ENCODE peak calls at places on chromosome 12, in four cellular contexts. U, X, P and A are unnamed samples.

GRCh38 chr12:47413806-47414205 is 292.0 kb downstream of the RPAP3 start:
- DNase-seq in U (no peak), X (peak; percentile 72), P (peak; percentile 4), A (peak; percentile 83)

GRCh38 chr12:125029756-125030358 is 35.4 kb upstream of the AACS start:
- DNase-seq in U (no peak), X (peak; percentile 8), P (peak; percentile 12), A (peak; percentile 10)

GRCh38 chr12:67069451-67070306 is 199.5 kb upstream of the CAND1 start:
- DNase-seq in U (peak; percentile 48), X (no peak), P (peak; percentile 62), A (no peak)

GRCh38 chr12:42031847-42032564 is 112.7 kb downstream of the GXYLT1 start:
- DNase-seq in U (no peak), X (no peak), P (no peak), A (no peak)

GRCh38 chr12:58521796-58522195 is 398.5 kb downstream of the LRIG3 start:
- DNase-seq in U (no peak), X (no peak), P (no peak), A (no peak)

GRCh38 chr12:129119537-129119936 is 266.3 kb downstream of the GLT1D1 start:
- DNase-seq in U (peak; percentile 13), X (no peak), P (no peak), A (no peak)

GRCh38 chr12:12734561-12735071 is 17.4 kb downstream of the CDKN1B start:
- DNase-seq in U (no peak), X (peak; percentile 84), P (no peak), A (peak; percentile 87)

GRCh38 chr12:120013659-120014380 is 24.8 kb downstream of the BICDL1 start:
- DNase-seq in U (no peak), X (no peak), P (no peak), A (no peak)